ENCODE peak calls at places on chromosomes 5 and 9, in four cellular contexts. Q is CD4-positive, alpha-beta T cell; C is IMR-90; W is cardiac muscle cell. I is an unnamed sample.

GRCh38 chr5:179272326-179273073 is 72.8 kb downstream of the ADAMTS2 start:
- DNase-seq in Q (no peak), W (no peak), C (no peak), I (no peak)

GRCh38 chr9:32783168-32783891 is at the start of gene TMEM215:
- DNase-seq in C (no peak), W (peak; percentile 46), Q (no peak), I (no peak)

GRCh38 chr9:128124873-128125574 is 2.5 kb downstream of the PTGES2 start:
- DNase-seq in Q (no peak), C (peak; percentile 45), W (peak; percentile 59), I (peak; percentile 28)

GRCh38 chr5:115869256-115869655 is 27.5 kb downstream of the AP3S1 start:
- DNase-seq in Q (no peak), W (no peak), C (no peak), I (no peak)

GRCh38 chr5:158992104-158992740 is 107.5 kb downstream of the EBF1 start:
- DNase-seq in W (no peak), Q (no peak), C (no peak), I (no peak)

GRCh38 chr9:107131108-107131799 is 151.8 kb upstream of the RAD23B start:
- DNase-seq in W (no peak), C (no peak), Q (no peak), I (no peak)

GRCh38 chr9:134568116-134568515 is 73.5 kb upstream of the COL5A1 start:
- DNase-seq in W (no peak), C (no peak), Q (peak; percentile 8), I (no peak)

GRCh38 chr9:86783884-86784283 is 163.4 kb downstream of the GAS1 start:
- DNase-seq in C (peak; percentile 90), Q (no peak), W (no peak), I (no peak)

GRCh38 chr9:27151693-27152397 is 42.8 kb downstream of the TEK start:
- DNase-seq in W (no peak), C (peak; percentile 53), Q (no peak), I (no peak)

GRCh38 chr5:69152731-69153130 is 14.2 kb upstream of the CCNB1 start:
- DNase-seq in W (no peak), Q (no peak), C (no peak), I (no peak)

GRCh38 chr5:59652449-59652848 is 241.1 kb downstream of the PDE4D start:
- DNase-seq in C (no peak), Q (no peak), W (no peak), I (no peak)

GRCh38 chr9:96655198-96655851 is at the start of gene PRXL2C:
- DNase-seq in C (peak; percentile 52), W (peak; percentile 88), Q (peak; percentile 82), I (peak; percentile 80)

GRCh38 chr5:145221416-145221815 is 613.7 kb downstream of the PRELID2 start:
- DNase-seq in Q (no peak), W (no peak), C (peak; percentile 19), I (no peak)

GRCh38 chr5:2914022-2914661 is 162.7 kb upstream of the IRX2 start:
- DNase-seq in C (no peak), W (no peak), Q (no peak), I (no peak)

GRCh38 chr9:38228331-38229122 is 159.5 kb upstream of the SHB start:
- DNase-seq in C (no peak), W (no peak), Q (no peak), I (no peak)

GRCh38 chr5:111774525-111774924 is 17.5 kb upstream of the NREP start:
- DNase-seq in C (peak; percentile 42), W (peak; percentile 67), Q (no peak), I (no peak)

GRCh38 chr5:37637165-37637845 is 202.5 kb downstream of the GDNF start:
- DNase-seq in C (peak; percentile 84), W (no peak), Q (no peak), I (no peak)

GRCh38 chr9:21679432-21679831 is 123.0 kb upstream of the MTAP start:
- DNase-seq in Q (no peak), C (no peak), W (peak; percentile 16), I (no peak)

DNA sequence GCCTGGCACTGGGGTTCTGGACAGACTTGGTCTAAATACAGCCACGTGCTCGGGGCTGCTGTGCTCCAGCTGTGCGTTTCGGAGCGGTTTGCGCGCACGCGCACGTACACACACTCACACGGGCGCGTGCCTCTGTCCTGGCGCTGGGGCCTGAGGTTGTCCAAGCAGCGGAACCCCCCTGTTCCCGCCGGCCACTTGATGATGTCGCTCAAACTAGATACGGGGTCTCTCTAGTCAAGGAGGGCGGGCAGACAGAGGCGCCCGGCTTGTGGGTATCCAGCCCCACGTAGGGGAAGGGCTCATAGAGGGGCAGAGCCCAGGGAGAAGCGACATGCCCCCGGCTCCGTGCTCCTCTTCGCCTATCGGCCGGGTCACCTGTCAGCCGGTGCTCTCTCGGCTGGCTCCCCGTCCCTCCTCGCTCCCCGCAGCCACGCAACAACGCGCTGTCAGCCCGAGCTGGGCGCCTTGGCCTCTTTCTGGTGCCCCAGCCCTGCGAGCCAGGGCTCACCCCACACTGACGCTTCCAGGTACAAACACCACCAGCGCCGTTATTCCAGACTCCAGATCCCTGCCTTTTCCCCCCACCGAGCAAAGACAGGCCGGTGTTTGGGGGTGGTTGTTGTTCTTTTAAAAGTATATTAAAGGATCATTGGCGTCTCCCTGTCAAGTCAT is 8.8 kb downstream of the NR2F1-AS1 start:
- DNase-seq in Q (no peak), W (no peak), C (no peak), I (no peak)
- H3K9me3 ChIP-seq in Q (no peaks in the 10 kb centered on the region), W (no peaks in the 10 kb centered on the region), C (no peaks in the 10 kb centered on the region), I (peaks cover 3% of the 10 kb centered on the region)

DNA sequence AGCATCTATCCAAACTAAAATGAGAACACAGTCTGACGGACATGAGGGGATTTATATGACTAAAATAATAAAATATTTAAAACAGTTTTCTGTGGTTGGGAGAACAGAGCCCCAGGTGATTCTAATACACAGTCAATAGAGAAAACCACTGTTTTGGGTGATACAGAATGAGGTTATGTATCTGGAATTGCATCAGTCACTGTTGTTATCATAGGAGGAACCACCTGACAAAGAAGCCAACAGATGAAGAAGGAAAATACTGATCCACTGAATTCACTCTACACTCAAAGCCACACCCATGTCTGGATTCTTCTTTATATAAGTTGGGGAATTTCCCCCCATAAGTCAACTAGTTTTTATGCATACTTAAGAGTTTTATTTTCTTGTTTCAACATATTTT is 799.0 kb downstream of the TLR4 start:
- DNase-seq in C (no peak), W (no peak), Q (no peak), I (no peak)
- H3K9me3 ChIP-seq in C (peaks cover 5% of the 10 kb centered on the region), W (no peaks in the 10 kb centered on the region), Q (no peaks in the 10 kb centered on the region), I (no peaks in the 10 kb centered on the region)

GRCh38 chr5:141320225-141321169 is at the start of gene TAF7:
- DNase-seq in C (peak; percentile 92), W (peak; percentile 96), Q (peak; percentile 92), I (peak; percentile 91)

GRCh38 chr5:141313711-141314110 is 6.9 kb downstream of the TAF7 start:
- DNase-seq in C (no peak), W (no peak), Q (no peak), I (no peak)

GRCh38 chr5:141319699-141320098 is 885 bp downstream of the TAF7 start:
- DNase-seq in Q (no peak), W (no peak), C (no peak), I (no peak)

GRCh38 chr5:141322261-141322660 is 1.7 kb upstream of the TAF7 start:
- DNase-seq in W (no peak), C (no peak), Q (no peak), I (no peak)

DNA sequence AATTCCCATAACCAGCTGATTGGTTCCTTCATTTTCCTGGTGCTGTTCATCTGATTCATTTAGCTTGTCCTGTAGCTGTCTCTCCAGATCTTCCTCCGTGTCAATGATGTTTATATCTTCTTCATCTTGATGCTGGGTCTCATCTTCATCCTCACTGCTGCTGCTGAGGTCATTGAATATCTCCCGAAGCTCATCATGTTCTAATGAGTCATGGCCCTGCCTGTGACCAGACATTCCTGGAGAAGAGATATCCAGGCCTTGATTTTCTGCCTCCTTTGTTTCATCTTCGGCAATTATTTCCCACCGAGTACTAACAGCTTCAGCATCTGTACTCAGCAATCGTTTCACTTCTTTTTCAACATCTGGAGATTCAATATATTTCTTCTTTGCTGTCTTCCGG is 1.4 kb downstream of the TAF7 start:
- DNase-seq in W (no peak), C (no peak), Q (no peak), I (no peak)
- H3K9me3 ChIP-seq in W (peaks cover 7% of the 10 kb centered on the region), C (peaks cover 50% of the 10 kb centered on the region), Q (peaks cover 74% of the 10 kb centered on the region), I (peaks cover 30% of the 10 kb centered on the region)

GRCh38 chr9:102867488-102867887 is 127.6 kb upstream of the CYLC2 start:
- DNase-seq in W (peak; percentile 25), Q (no peak), C (no peak), I (no peak)
- H3K9me3 ChIP-seq in W (no peaks in the 10 kb centered on the region), Q (no peaks in the 10 kb centered on the region), C (no peaks in the 10 kb centered on the region), I (no peaks in the 10 kb centered on the region)